ENCODE peak calls at places on chromosomes 12 and 14, in nine cellular contexts. K is left ventricle myocardium inferior, R is HCT116, W is A549, E is uterus, H is heart left ventricle, P is fibroblast of lung, Y is PC-3, O is stomach. M is an unnamed sample.

GRCh38 chr12:8829621-8830020 is 7.2 kb downstream of the A2ML1 start:
- DNase-seq in K (no peak), R (no peak), W (no peak), E (no peak), H (no peak), P (no peak), Y (no peak), O (no peak), M (no peak)

GRCh38 chr12:63083046-63083445 is 68.0 kb downstream of the AVPR1A start:
- DNase-seq in K (no peak), R (no peak), W (no peak), E (no peak), H (no peak), P (no peak), Y (no peak), O (no peak), M (no peak)

GRCh38 chr14:95286649-95287048 is 33.1 kb downstream of the CLMN start:
- DNase-seq in K (no peak), R (no peak), W (no peak), E (no peak), H (no peak), P (no peak), Y (no peak), O (no peak), M (no peak)

GRCh38 chr12:1157046-1157445 is 166.0 kb downstream of the ERC1 start:
- DNase-seq in K (no peak), R (no peak), W (no peak), E (no peak), H (no peak), P (no peak), Y (no peak), O (no peak), M (no peak)

GRCh38 chr12:85441740-85442139 is 161.7 kb downstream of the ALX1 start:
- DNase-seq in K (no peak), R (peak; percentile 16), W (peak; percentile 10), E (no peak), H (no peak), P (peak; percentile 11), Y (peak; percentile 33), O (no peak), M (no peak)

GRCh38 chr12:90816353-90817089 is 138.5 kb downstream of the CCER1 start:
- DNase-seq in K (no peak), R (no peak), W (no peak), E (no peak), H (no peak), P (no peak), Y (peak; percentile 88), O (no peak), M (no peak)

GRCh38 chr14:74952195-74952665 is 3.2 kb downstream of the PGF start:
- DNase-seq in K (no peak), R (no peak), W (no peak), E (no peak), H (no peak), P (no peak), Y (no peak), O (no peak), M (no peak)

GRCh38 chr12:24808651-24809050 is 140.2 kb downstream of the BCAT1 start:
- DNase-seq in K (no peak), R (no peak), W (no peak), E (no peak), H (no peak), P (no peak), Y (no peak), O (no peak), M (no peak)

GRCh38 chr14:23551266-23552028 is at the start of gene ZFHX2:
- DNase-seq in K (peak; percentile 82), R (peak; percentile 67), W (peak; percentile 81), E (peak; percentile 50), H (peak; percentile 87), P (peak; percentile 40), Y (peak; percentile 84), O (peak; percentile 87), M (peak; percentile 90)

GRCh38 chr14:97299661-97300060 is 502.5 kb downstream of the VRK1 start:
- DNase-seq in K (no peak), R (no peak), W (no peak), E (no peak), H (no peak), P (no peak), Y (no peak), O (no peak), M (no peak)

GRCh38 chr14:52802597-52802996 is 11.2 kb upstream of the GNPNAT1 start:
- DNase-seq in K (no peak), R (no peak), W (no peak), E (no peak), H (no peak), P (peak; percentile 80), Y (peak; percentile 96), O (no peak), M (no peak)

GRCh38 chr14:81386379-81386778 is 13.7 kb downstream of the STON2 start:
- DNase-seq in K (no peak), R (no peak), W (no peak), E (no peak), H (no peak), P (no peak), Y (no peak), O (no peak), M (no peak)

GRCh38 chr12:92995258-92995905 is 66.3 kb upstream of the EEA1 start:
- DNase-seq in K (no peak), R (no peak), W (no peak), E (no peak), H (no peak), P (no peak), Y (no peak), O (no peak), M (no peak)

GRCh38 chr14:67999693-68000384 is 180.3 kb downstream of the RAD51B start:
- DNase-seq in K (no peak), R (peak; percentile 48), W (peak; percentile 45), E (no peak), H (no peak), P (peak; percentile 84), Y (peak; percentile 92), O (no peak), M (no peak)

GRCh38 chr12:110343921-110344555 is 59.5 kb downstream of the ANAPC7 start:
- DNase-seq in K (no peak), R (no peak), W (no peak), E (no peak), H (no peak), P (no peak), Y (no peak), O (no peak), M (no peak)

GRCh38 chr14:102574840-102575478 is 17.5 kb upstream of the RCOR1 start:
- DNase-seq in K (no peak), R (no peak), W (no peak), E (no peak), H (no peak), P (no peak), Y (no peak), O (no peak), M (no peak)

GRCh38 chr12:5163661-5164060 is 120.0 kb downstream of the KCNA5 start:
- DNase-seq in K (no peak), R (no peak), W (no peak), E (no peak), H (no peak), P (no peak), Y (no peak), O (no peak), M (no peak)

GRCh38 chr12:53118771-53119300 is 15.6 kb downstream of the SOAT2 start:
- DNase-seq in K (no peak), R (no peak), W (no peak), E (no peak), H (no peak), P (no peak), Y (no peak), O (no peak), M (no peak)
- H3K9me3 ChIP-seq in K (no peaks in the 10 kb centered on the region), R (no peaks in the 10 kb centered on the region), W (no peaks in the 10 kb centered on the region), E (no peaks in the 10 kb centered on the region), H (no peaks in the 10 kb centered on the region), P (no peaks in the 10 kb centered on the region), Y (no peaks in the 10 kb centered on the region), O (no peaks in the 10 kb centered on the region), M (no peaks in the 10 kb centered on the region)

DNA sequence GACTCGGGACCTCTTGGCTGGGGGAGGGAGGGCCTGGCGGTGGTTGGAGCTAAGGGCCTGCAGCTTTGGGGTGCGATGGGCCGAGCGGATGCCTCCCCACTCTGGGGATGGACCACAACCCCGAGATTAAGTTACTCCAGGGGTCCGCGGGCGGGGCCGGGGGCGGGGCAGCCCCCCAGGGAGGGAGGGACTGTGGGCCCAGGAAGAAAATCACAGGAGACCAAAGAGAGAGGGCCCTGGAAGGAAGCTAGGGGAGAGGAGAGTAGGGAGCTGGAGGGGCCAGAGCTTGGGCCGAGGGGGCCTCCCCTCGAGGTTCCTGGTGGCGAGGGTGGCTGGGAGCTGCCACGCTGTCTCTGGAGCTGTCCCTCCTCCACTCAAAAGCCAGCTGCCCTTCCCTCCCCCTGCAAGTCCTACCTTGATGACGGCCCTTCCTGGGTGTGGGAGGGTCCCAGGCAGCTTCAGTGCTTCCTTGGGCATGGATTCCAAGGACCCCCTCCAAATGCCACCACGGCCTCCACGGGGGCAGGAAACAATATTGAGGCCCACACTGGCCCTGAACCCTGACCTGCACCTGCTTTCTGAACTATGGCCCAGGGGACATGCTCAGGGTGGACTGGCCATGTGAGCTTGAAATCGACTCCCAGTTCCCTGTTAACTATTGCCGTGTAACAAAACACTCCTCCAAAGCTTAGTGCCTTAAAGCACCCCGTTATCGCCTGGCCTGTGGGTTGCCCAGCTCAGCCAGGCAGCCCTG is 607 bp upstream of the NUDT14 start:
- DNase-seq in K (no peak), R (no peak), W (no peak), E (no peak), H (no peak), P (no peak), Y (no peak), O (no peak), M (no peak)
- H3K4me3 ChIP-seq in K (peak overlapping the region; percentile 68), R (peak overlapping the region; percentile 32), W (peak overlapping the region; percentile 54), E (peak overlapping the region; percentile 26), H (peak overlapping the region; percentile 59), P (no peak overlapping the region), Y (peak overlapping the region; percentile 50), O (peak overlapping the region; percentile 57), M (no peak overlapping the region)

GRCh38 chr14:26334288-26334687 is 263.5 kb downstream of the NOVA1 start:
- DNase-seq in K (no peak), R (no peak), W (no peak), E (no peak), H (no peak), P (no peak), Y (peak; percentile 63), O (no peak), M (no peak)

GRCh38 chr14:26328766-26329165 is 269.1 kb downstream of the NOVA1 start:
- DNase-seq in K (no peak), R (no peak), W (no peak), E (no peak), H (no peak), P (no peak), Y (no peak), O (no peak), M (no peak)

GRCh38 chr14:26332966-26333365 is 264.9 kb downstream of the NOVA1 start:
- DNase-seq in K (no peak), R (no peak), W (no peak), E (peak; percentile 45), H (no peak), P (peak; percentile 43), Y (peak; percentile 59), O (no peak), M (no peak)

GRCh38 chr14:26330982-26331381 is 266.9 kb downstream of the NOVA1 start:
- DNase-seq in K (no peak), R (no peak), W (no peak), E (no peak), H (no peak), P (peak; percentile 51), Y (no peak), O (no peak), M (no peak)
- H3K9me3 ChIP-seq in K (no peaks in the 10 kb centered on the region), R (peaks cover 19% of the 10 kb centered on the region), W (no peaks in the 10 kb centered on the region), E (no peaks in the 10 kb centered on the region), H (no peaks in the 10 kb centered on the region), P (no peaks in the 10 kb centered on the region), Y (no peaks in the 10 kb centered on the region), O (no peaks in the 10 kb centered on the region), M (no peaks in the 10 kb centered on the region)

GRCh38 chr12:45051490-45052105 is 699 bp upstream of the DBX2 start:
- DNase-seq in K (no peak), R (no peak), W (no peak), E (no peak), H (no peak), P (peak; percentile 3), Y (peak; percentile 15), O (no peak), M (peak; percentile 36)
- H3K4me3 ChIP-seq in K (peak overlapping the region; percentile 63), R (no peak overlapping the region), W (peak overlapping the region; percentile 47), E (peak overlapping the region; percentile 9), H (peak overlapping the region; percentile 51), P (no peak overlapping the region), Y (peak overlapping the region; percentile 62), O (peak overlapping the region; percentile 48), M (no peak overlapping the region)